ENCODE peak calls at places on chromosomes 12 and 14, in five cellular contexts. M is cardiac fibroblast, P is BE2C, X is IMR-90, Z is WERI-Rb-1. O is an unnamed sample.

GRCh38 chr12:121795029-121795977 is 1.8 kb upstream of the RHOF start:
- DNase-seq in M (peak; percentile 92), P (peak; percentile 88), X (peak; percentile 81), Z (peak; percentile 87), O (peak; percentile 91)

GRCh38 chr12:19894049-19894448 is 454.8 kb downstream of the AEBP2 start:
- DNase-seq in M (peak; percentile 70), P (no peak), X (peak; percentile 31), Z (no peak), O (no peak)

GRCh38 chr12:26226629-26227375 is 31.4 kb downstream of the SSPN start:
- DNase-seq in M (peak; percentile 19), P (peak; percentile 57), X (no peak), Z (no peak), O (peak; percentile 65)

GRCh38 chr12:1171657-1172056 is 180.6 kb downstream of the ERC1 start:
- DNase-seq in M (no peak), P (peak; percentile 12), X (no peak), Z (peak; percentile 15), O (no peak)

GRCh38 chr14:44453433-44454171 is 53.5 kb downstream of the FSCB start:
- DNase-seq in M (no peak), P (no peak), X (no peak), Z (no peak), O (no peak)

GRCh38 chr14:104512061-104512460 is 67.5 kb upstream of the C14orf180 start:
- DNase-seq in M (no peak), P (no peak), X (no peak), Z (no peak), O (no peak)

GRCh38 chr12:57889541-57889989 is 43.0 kb upstream of the CTDSP2 start:
- DNase-seq in M (peak; percentile 90), P (no peak), X (peak; percentile 93), Z (no peak), O (no peak)

GRCh38 chr12:53978477-53979356 is 4.0 kb upstream of the HOTAIR start:
- DNase-seq in M (no peak), P (no peak), X (no peak), Z (no peak), O (no peak)

GRCh38 chr12:49651855-49652254 is 28.5 kb downstream of the PRPF40B start:
- DNase-seq in M (no peak), P (no peak), X (no peak), Z (no peak), O (no peak)

GRCh38 chr12:54337854-54338650 is 13.1 kb downstream of the COPZ1 start:
- DNase-seq in M (peak; percentile 22), P (no peak), X (peak; percentile 63), Z (no peak), O (no peak)

GRCh38 chr14:77406718-77407117 is 16.6 kb downstream of the NOXRED1 start:
- DNase-seq in M (peak; percentile 15), P (peak; percentile 8), X (peak; percentile 10), Z (no peak), O (no peak)

GRCh38 chr12:68121143-68121542 is 38.4 kb downstream of the IFNG start:
- DNase-seq in M (no peak), P (no peak), X (no peak), Z (no peak), O (no peak)

GRCh38 chr12:94145231-94145979 is 3.0 kb upstream of the PLXNC1 start:
- DNase-seq in M (peak; percentile 65), P (peak; percentile 22), X (peak; percentile 55), Z (no peak), O (no peak)

GRCh38 chr14:68042591-68043210 is 223.1 kb downstream of the RAD51B start:
- DNase-seq in M (no peak), P (no peak), X (no peak), Z (no peak), O (no peak)

GRCh38 chr14:33039321-33039720 is 100.6 kb downstream of the NPAS3 start:
- DNase-seq in M (no peak), P (no peak), X (no peak), Z (no peak), O (no peak)

GRCh38 chr12:72141381-72141780 is 130.8 kb upstream of the TRHDE start:
- DNase-seq in M (peak; percentile 5), P (no peak), X (peak; percentile 28), Z (no peak), O (no peak)

GRCh38 chr12:130041983-130042812 is 120.1 kb upstream of the FZD10 start:
- DNase-seq in M (no peak), P (peak; percentile 79), X (no peak), Z (peak; percentile 78), O (peak; percentile 87)

GRCh38 chr12:26473291-26473690 is 277.9 kb downstream of the SSPN start:
- DNase-seq in M (peak; percentile 13), P (no peak), X (peak; percentile 51), Z (no peak), O (no peak)

GRCh38 chr14:24403294-24404013 is 4.7 kb downstream of the NYNRIN start:
- DNase-seq in M (peak; percentile 57), P (no peak), X (peak; percentile 28), Z (no peak), O (no peak)

GRCh38 chr14:100051543-100051942 is 13.7 kb upstream of the EVL start:
- DNase-seq in M (no peak), P (no peak), X (peak; percentile 16), Z (no peak), O (no peak)

GRCh38 chr12:11731455-11731854 is 82.0 kb downstream of the ETV6 start:
- DNase-seq in M (peak; percentile 81), P (no peak), X (peak; percentile 73), Z (no peak), O (no peak)

GRCh38 chr14:92603309-92604257 is 90.0 kb downstream of the RIN3 start:
- DNase-seq in M (peak; percentile 74), P (no peak), X (peak; percentile 83), Z (no peak), O (no peak)
- TF ChIP-seq CTCF in M (peak; percentile 6), P (peak; percentile 17), X (peak; percentile 32), Z (peak; percentile 31), O (no peak)

DNA sequence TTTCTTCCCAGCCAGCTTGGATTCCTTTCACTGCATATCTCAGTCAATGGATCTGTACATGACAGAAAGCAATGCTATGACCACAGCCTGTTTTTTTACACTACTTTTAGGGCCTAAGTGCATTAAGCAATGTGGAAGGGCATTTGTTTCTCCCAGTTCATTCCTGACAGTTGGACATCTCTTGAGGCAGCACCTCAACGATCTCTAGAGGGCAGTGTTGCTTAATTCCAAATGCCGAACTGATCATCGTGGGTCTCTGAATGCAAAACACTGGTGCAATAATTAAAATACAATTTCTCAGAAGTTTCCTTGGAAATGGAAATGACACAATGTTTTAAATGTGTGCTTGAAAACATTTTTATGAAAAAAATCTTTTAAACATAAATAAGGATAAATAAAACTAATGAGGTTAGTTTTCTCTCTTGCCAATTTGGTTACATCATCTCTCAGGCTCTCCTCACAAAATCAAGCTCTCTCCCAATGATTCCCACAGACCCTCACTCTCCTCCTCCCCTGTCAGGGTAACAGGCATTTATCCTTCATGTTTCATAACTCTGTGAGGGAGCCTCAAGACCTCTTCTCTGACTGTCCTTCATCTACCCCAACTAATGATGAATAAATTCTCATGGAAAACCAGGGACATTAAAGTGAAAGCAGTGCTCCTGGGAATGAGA is 192.4 kb upstream of the SLC16A7 start:
- DNase-seq in M (peak; percentile 80), P (peak; percentile 50), X (peak; percentile 75), Z (peak; percentile 50), O (peak; percentile 35)
- TF ChIP-seq CTCF in M (peak; percentile 85), P (peak; percentile 91), X (peak; percentile 82), Z (peak; percentile 79), O (peak; percentile 79)

GRCh38 chr14:102711207-102711606 is 66.0 kb upstream of the TRAF3 start:
- DNase-seq in M (no peak), P (peak; percentile 26), X (no peak), Z (no peak), O (no peak)
- TF ChIP-seq CTCF in M (no peak), P (peak; percentile 36), X (no peak), Z (no peak), O (no peak)

GRCh38 chr14:75884198-75884611 is 97.6 kb downstream of the TGFB3 start:
- DNase-seq in M (peak; percentile 86), P (peak; percentile 16), X (peak; percentile 86), Z (no peak), O (no peak)
- TF ChIP-seq CTCF in M (peak; percentile 44), P (peak; percentile 51), X (peak; percentile 30), Z (peak; percentile 39), O (peak; percentile 53)

GRCh38 chr12:9134981-9135628 is 19.4 kb upstream of the A2M start:
- DNase-seq in M (no peak), P (peak; percentile 11), X (peak; percentile 3), Z (no peak), O (no peak)
- TF ChIP-seq CTCF in M (no peak), P (peak; percentile 56), X (no peak), Z (peak; percentile 22), O (peak; percentile 21)

GRCh38 chr12:106897082-106897481 is 58.6 kb upstream of the TMEM263 start:
- DNase-seq in M (peak; percentile 40), P (peak; percentile 20), X (peak; percentile 45), Z (no peak), O (no peak)
- TF ChIP-seq CTCF in M (no peak), P (peak; percentile 26), X (peak; percentile 40), Z (peak; percentile 7), O (no peak)

DNA sequence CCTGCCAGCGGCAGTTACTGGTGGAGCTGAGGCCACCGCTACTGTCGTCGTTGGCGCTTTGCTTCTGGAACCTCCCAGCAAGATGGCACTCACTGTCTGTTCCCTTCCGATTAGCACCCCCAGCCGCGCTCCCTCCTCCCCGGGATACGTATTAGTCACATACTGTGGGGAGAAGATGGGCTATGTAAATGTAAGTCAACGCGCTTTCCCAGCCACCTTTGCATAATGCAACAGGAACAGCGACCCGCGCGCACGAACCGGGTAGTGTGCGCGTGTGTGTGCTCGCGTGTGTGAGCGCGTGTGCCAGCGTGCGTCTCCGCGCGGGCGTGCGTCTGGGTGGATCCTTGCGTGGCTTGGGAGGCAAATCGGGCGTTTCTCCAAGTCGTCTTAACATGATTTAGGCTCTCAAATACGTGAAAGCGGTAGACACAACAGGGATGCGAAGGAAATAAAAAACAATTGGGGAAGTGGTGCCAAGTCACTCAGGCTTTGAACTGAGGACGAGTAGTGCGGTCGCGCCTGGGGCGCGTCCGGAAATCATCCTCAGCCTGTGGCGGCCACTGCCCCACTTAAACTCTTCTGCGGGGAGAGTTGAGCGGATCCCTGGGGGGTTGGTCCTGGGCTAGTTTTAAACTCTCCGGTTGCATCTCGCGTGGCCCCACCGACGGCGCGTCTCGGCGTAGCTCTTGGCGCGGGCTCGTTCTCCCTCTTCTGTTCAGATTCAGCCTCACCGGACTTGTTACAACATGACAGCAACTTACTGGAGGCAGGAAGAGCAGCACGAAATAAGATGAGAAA is 1.8 kb downstream of the FLRT2 start:
- DNase-seq in M (peak; percentile 89), P (peak; percentile 4), X (peak; percentile 80), Z (peak; percentile 70), O (peak; percentile 79)
- TF ChIP-seq CTCF in M (peak; percentile 34), P (no peak), X (peak; percentile 56), Z (peak; percentile 46), O (no peak)

O was measured in glutamatergic neuron.